ENCODE peak calls at places on chromosomes 4 and X, in nine cellular contexts. One of them, this sample, is unnamed.
A peak's percentile ranks its signal among the peaks of the same experiment; 100 is the strongest.

GRCh38 chrX:47133493-47133892 is 11.0 kb downstream of the NDUFB11 start:
- DNase-seq in bronchial epithelial cell: no peak
- DNase-seq in neural progenitor cell: no peak
- DNase-seq in aorta: no peak
- DNase-seq in tibial nerve: no peak
- DNase-seq in mucosa of descending colon: no peak
- DNase-seq in GM23248: no peak
- DNase-seq in prostate gland: no peak
- DNase-seq in AG04450: no peak
- DNase-seq in this sample: no peak

GRCh38 chrX:9859711-9860555 is 73.7 kb downstream of the SHROOM2 start:
- DNase-seq in bronchial epithelial cell: peak; percentile 7
- DNase-seq in neural progenitor cell: no peak
- DNase-seq in aorta: no peak
- DNase-seq in tibial nerve: no peak
- DNase-seq in mucosa of descending colon: no peak
- DNase-seq in GM23248: peak; percentile 68
- DNase-seq in prostate gland: no peak
- DNase-seq in AG04450: no peak
- DNase-seq in this sample: peak; percentile 44

GRCh38 chrX:22748093-22748999 is 251.4 kb upstream of the DDX53 start:
- DNase-seq in bronchial epithelial cell: peak; percentile 20
- DNase-seq in neural progenitor cell: peak; percentile 68
- DNase-seq in aorta: peak; percentile 50
- DNase-seq in tibial nerve: no peak
- DNase-seq in mucosa of descending colon: peak; percentile 27
- DNase-seq in GM23248: peak; percentile 55
- DNase-seq in prostate gland: peak; percentile 5
- DNase-seq in AG04450: no peak
- DNase-seq in this sample: peak; percentile 50

GRCh38 chr4:2441393-2442174 is 22.8 kb downstream of the CFAP99 start:
- DNase-seq in bronchial epithelial cell: peak; percentile 46
- DNase-seq in neural progenitor cell: peak; percentile 81
- DNase-seq in aorta: peak; percentile 69
- DNase-seq in tibial nerve: no peak
- DNase-seq in mucosa of descending colon: peak; percentile 78
- DNase-seq in GM23248: peak; percentile 73
- DNase-seq in prostate gland: no peak
- DNase-seq in AG04450: no peak
- DNase-seq in this sample: peak; percentile 66

GRCh38 chrX:24014388-24015018 is 12.5 kb downstream of the KLHL15 start:
- DNase-seq in bronchial epithelial cell: no peak
- DNase-seq in neural progenitor cell: no peak
- DNase-seq in aorta: no peak
- DNase-seq in tibial nerve: no peak
- DNase-seq in mucosa of descending colon: no peak
- DNase-seq in GM23248: peak; percentile 12
- DNase-seq in prostate gland: no peak
- DNase-seq in AG04450: no peak
- DNase-seq in this sample: peak; percentile 12

GRCh38 chrX:54030329-54030728 is 13.9 kb downstream of the PHF8 start:
- DNase-seq in bronchial epithelial cell: no peak
- DNase-seq in neural progenitor cell: no peak
- DNase-seq in aorta: no peak
- DNase-seq in tibial nerve: no peak
- DNase-seq in mucosa of descending colon: no peak
- DNase-seq in GM23248: no peak
- DNase-seq in prostate gland: no peak
- DNase-seq in AG04450: no peak
- DNase-seq in this sample: no peak

GRCh38 chrX:108443065-108443464 is 3.4 kb downstream of the COL4A5 start:
- DNase-seq in bronchial epithelial cell: no peak
- DNase-seq in neural progenitor cell: no peak
- DNase-seq in aorta: no peak
- DNase-seq in tibial nerve: no peak
- DNase-seq in mucosa of descending colon: no peak
- DNase-seq in GM23248: no peak
- DNase-seq in prostate gland: no peak
- DNase-seq in AG04450: no peak
- DNase-seq in this sample: no peak

GRCh38 chrX:103718120-103718519 is 7.4 kb downstream of the TMEM31 start:
- DNase-seq in bronchial epithelial cell: no peak
- DNase-seq in neural progenitor cell: no peak
- DNase-seq in aorta: no peak
- DNase-seq in tibial nerve: no peak
- DNase-seq in mucosa of descending colon: no peak
- DNase-seq in GM23248: no peak
- DNase-seq in prostate gland: no peak
- DNase-seq in AG04450: no peak
- DNase-seq in this sample: no peak

GRCh38 chrX:24020280-24020876 is 6.6 kb downstream of the KLHL15 start:
- DNase-seq in bronchial epithelial cell: peak; percentile 4
- DNase-seq in neural progenitor cell: no peak
- DNase-seq in aorta: no peak
- DNase-seq in tibial nerve: no peak
- DNase-seq in mucosa of descending colon: no peak
- DNase-seq in GM23248: peak; percentile 47
- DNase-seq in prostate gland: no peak
- DNase-seq in AG04450: no peak
- DNase-seq in this sample: peak; percentile 31

GRCh38 chr4:113604955-113605354 is 156.6 kb downstream of the CAMK2D start:
- DNase-seq in bronchial epithelial cell: peak; percentile 6
- DNase-seq in neural progenitor cell: no peak
- DNase-seq in aorta: no peak
- DNase-seq in tibial nerve: no peak
- DNase-seq in mucosa of descending colon: no peak
- DNase-seq in GM23248: peak; percentile 66
- DNase-seq in prostate gland: no peak
- DNase-seq in AG04450: no peak
- DNase-seq in this sample: peak; percentile 52

GRCh38 chr4:7595883-7596535 is 161.3 kb upstream of the PSAPL1 start:
- DNase-seq in bronchial epithelial cell: no peak
- DNase-seq in neural progenitor cell: peak; percentile 47
- DNase-seq in aorta: no peak
- DNase-seq in tibial nerve: no peak
- DNase-seq in mucosa of descending colon: no peak
- DNase-seq in GM23248: no peak
- DNase-seq in prostate gland: peak; percentile 19
- DNase-seq in AG04450: no peak
- DNase-seq in this sample: no peak

GRCh38 chrX:119758682-119759332 is 419 bp downstream of the SOWAHD start:
- DNase-seq in bronchial epithelial cell: peak; percentile 3
- DNase-seq in neural progenitor cell: peak; percentile 46
- DNase-seq in aorta: peak; percentile 62
- DNase-seq in tibial nerve: no peak
- DNase-seq in mucosa of descending colon: peak; percentile 73
- DNase-seq in GM23248: peak; percentile 38
- DNase-seq in prostate gland: no peak
- DNase-seq in AG04450: no peak
- DNase-seq in this sample: no peak

GRCh38 chrX:119760026-119760902 is 1.9 kb downstream of the SOWAHD start:
- DNase-seq in bronchial epithelial cell: no peak
- DNase-seq in neural progenitor cell: no peak
- DNase-seq in aorta: no peak
- DNase-seq in tibial nerve: no peak
- DNase-seq in mucosa of descending colon: no peak
- DNase-seq in GM23248: no peak
- DNase-seq in prostate gland: no peak
- DNase-seq in AG04450: no peak
- DNase-seq in this sample: no peak

GRCh38 chrX:119757646-119757978 is 776 bp upstream of the SOWAHD start:
- DNase-seq in bronchial epithelial cell: no peak
- DNase-seq in neural progenitor cell: no peak
- DNase-seq in aorta: no peak
- DNase-seq in tibial nerve: no peak
- DNase-seq in mucosa of descending colon: no peak
- DNase-seq in GM23248: no peak
- DNase-seq in prostate gland: no peak
- DNase-seq in AG04450: no peak
- DNase-seq in this sample: no peak

GRCh38 chrX:119757979-119758681 is at the start of gene SOWAHD:
- DNase-seq in bronchial epithelial cell: peak; percentile 6
- DNase-seq in neural progenitor cell: peak; percentile 60
- DNase-seq in aorta: peak; percentile 69
- DNase-seq in tibial nerve: no peak
- DNase-seq in mucosa of descending colon: peak; percentile 81
- DNase-seq in GM23248: peak; percentile 49
- DNase-seq in prostate gland: no peak
- DNase-seq in AG04450: no peak
- DNase-seq in this sample: no peak

GRCh38 chrX:119759333-119759766 is 962 bp downstream of the SOWAHD start:
- DNase-seq in bronchial epithelial cell: no peak
- DNase-seq in neural progenitor cell: peak; percentile 27
- DNase-seq in aorta: no peak
- DNase-seq in tibial nerve: no peak
- DNase-seq in mucosa of descending colon: no peak
- DNase-seq in GM23248: no peak
- DNase-seq in prostate gland: no peak
- DNase-seq in AG04450: no peak
- DNase-seq in this sample: no peak
- H3K4me3 ChIP-seq in bronchial epithelial cell: no peak overlapping the region
- H3K4me3 ChIP-seq in neural progenitor cell: peak overlapping the region; percentile 53
- H3K4me3 ChIP-seq in aorta: no peak overlapping the region
- H3K4me3 ChIP-seq in tibial nerve: peak overlapping the region; percentile 52
- H3K4me3 ChIP-seq in mucosa of descending colon: no peak overlapping the region
- H3K4me3 ChIP-seq in GM23248: peak overlapping the region; percentile 71
- H3K4me3 ChIP-seq in prostate gland: no peak overlapping the region
- H3K4me3 ChIP-seq in AG04450: no peak overlapping the region
- H3K4me3 ChIP-seq in this sample: no peak overlapping the region

DNA sequence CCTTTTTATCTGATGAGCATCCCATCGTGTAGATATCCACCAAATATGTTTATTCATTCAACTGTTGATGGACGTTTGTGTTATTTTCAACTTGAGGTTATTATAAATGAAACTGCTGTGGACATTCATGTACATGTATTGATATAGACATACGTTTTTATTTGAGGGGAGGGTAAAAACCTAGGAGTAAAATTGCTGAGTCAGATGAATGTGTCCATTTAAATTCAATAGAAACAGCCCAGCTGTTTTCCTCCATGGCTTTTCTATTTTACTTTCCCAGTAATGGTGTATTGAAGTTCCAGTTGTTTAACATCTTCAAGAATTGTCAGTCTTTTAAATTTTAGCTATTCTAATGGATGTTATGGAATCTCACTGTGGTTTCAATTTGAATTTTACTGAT is 348.7 kb upstream of the GALNTL6 start:
- DNase-seq in bronchial epithelial cell: no peak
- DNase-seq in neural progenitor cell: no peak
- DNase-seq in aorta: no peak
- DNase-seq in tibial nerve: no peak
- DNase-seq in mucosa of descending colon: no peak
- DNase-seq in GM23248: no peak
- DNase-seq in prostate gland: no peak
- DNase-seq in AG04450: no peak
- DNase-seq in this sample: no peak
- H3K4me3 ChIP-seq in bronchial epithelial cell: no peak overlapping the region
- H3K4me3 ChIP-seq in neural progenitor cell: no peak overlapping the region
- H3K4me3 ChIP-seq in aorta: no peak overlapping the region
- H3K4me3 ChIP-seq in tibial nerve: no peak overlapping the region
- H3K4me3 ChIP-seq in mucosa of descending colon: no peak overlapping the region
- H3K4me3 ChIP-seq in GM23248: no peak overlapping the region
- H3K4me3 ChIP-seq in prostate gland: no peak overlapping the region
- H3K4me3 ChIP-seq in AG04450: no peak overlapping the region
- H3K4me3 ChIP-seq in this sample: no peak overlapping the region

GRCh38 chr4:121822047-121822446 is 1.6 kb downstream of the CCNA2 start:
- DNase-seq in bronchial epithelial cell: no peak
- DNase-seq in neural progenitor cell: no peak
- DNase-seq in aorta: no peak
- DNase-seq in tibial nerve: no peak
- DNase-seq in mucosa of descending colon: no peak
- DNase-seq in GM23248: no peak
- DNase-seq in prostate gland: no peak
- DNase-seq in AG04450: no peak
- DNase-seq in this sample: no peak
- H3K4me3 ChIP-seq in bronchial epithelial cell: no peak overlapping the region
- H3K4me3 ChIP-seq in neural progenitor cell: peak overlapping the region; percentile 92
- H3K4me3 ChIP-seq in aorta: no peak overlapping the region
- H3K4me3 ChIP-seq in tibial nerve: no peak overlapping the region
- H3K4me3 ChIP-seq in mucosa of descending colon: no peak overlapping the region
- H3K4me3 ChIP-seq in GM23248: peak overlapping the region; percentile 80
- H3K4me3 ChIP-seq in prostate gland: no peak overlapping the region
- H3K4me3 ChIP-seq in AG04450: peak overlapping the region; percentile 83
- H3K4me3 ChIP-seq in this sample: peak overlapping the region; percentile 84

GRCh38 chrX:125203379-125203736 is 116.3 kb upstream of the TEX13C start:
- DNase-seq in bronchial epithelial cell: no peak
- DNase-seq in neural progenitor cell: peak; percentile 40
- DNase-seq in aorta: peak; percentile 35
- DNase-seq in tibial nerve: no peak
- DNase-seq in mucosa of descending colon: no peak
- DNase-seq in GM23248: peak; percentile 2
- DNase-seq in prostate gland: no peak
- DNase-seq in AG04450: no peak
- DNase-seq in this sample: no peak
- H3K4me3 ChIP-seq in bronchial epithelial cell: no peak overlapping the region
- H3K4me3 ChIP-seq in neural progenitor cell: peak overlapping the region; percentile 41
- H3K4me3 ChIP-seq in aorta: no peak overlapping the region
- H3K4me3 ChIP-seq in tibial nerve: peak overlapping the region; percentile 27
- H3K4me3 ChIP-seq in mucosa of descending colon: no peak overlapping the region
- H3K4me3 ChIP-seq in GM23248: no peak overlapping the region
- H3K4me3 ChIP-seq in prostate gland: peak overlapping the region; percentile 34
- H3K4me3 ChIP-seq in AG04450: no peak overlapping the region
- H3K4me3 ChIP-seq in this sample: no peak overlapping the region

GRCh38 chr4:5044341-5044740 is 6.9 kb upstream of the STK32B start:
- DNase-seq in bronchial epithelial cell: peak; percentile 45
- DNase-seq in neural progenitor cell: no peak
- DNase-seq in aorta: no peak
- DNase-seq in tibial nerve: no peak
- DNase-seq in mucosa of descending colon: no peak
- DNase-seq in GM23248: no peak
- DNase-seq in prostate gland: no peak
- DNase-seq in AG04450: no peak
- DNase-seq in this sample: no peak
- H3K4me3 ChIP-seq in bronchial epithelial cell: no peak overlapping the region
- H3K4me3 ChIP-seq in neural progenitor cell: no peak overlapping the region
- H3K4me3 ChIP-seq in aorta: no peak overlapping the region
- H3K4me3 ChIP-seq in tibial nerve: no peak overlapping the region
- H3K4me3 ChIP-seq in mucosa of descending colon: no peak overlapping the region
- H3K4me3 ChIP-seq in GM23248: no peak overlapping the region
- H3K4me3 ChIP-seq in prostate gland: no peak overlapping the region
- H3K4me3 ChIP-seq in AG04450: no peak overlapping the region
- H3K4me3 ChIP-seq in this sample: no peak overlapping the region

This sample was measured in fibroblast of mammary gland.